ENCODE peak calls at places on chromosomes 13 and 19, in six cellular contexts. P is esophagus muscularis mucosa, B is K562, T is transverse colon, G is GM23338, V is SK-N-SH. Q is an unnamed sample.

GRCh38 chr13:35190241-35190640 is 248.2 kb downstream of the NBEA start:
- DNase-seq in V (no peak), P (no peak), G (no peak), B (no peak), T (no peak), Q (no peak)

GRCh38 chr13:48626077-48626449 is 27.7 kb upstream of the CYSLTR2 start:
- DNase-seq in B (no peak), T (no peak), V (no peak), P (peak), G (no peak), Q (no peak)

GRCh38 chr19:47663911-47664771 is 49.1 kb upstream of the EHD2 start:
- DNase-seq in B (peak), T (peak), G (no peak), P (peak), V (no peak), Q (no peak)

GRCh38 chr19:50417138-50417849 is 1.4 kb upstream of the SPIB start:
- DNase-seq in G (peak), V (no peak), P (no peak), T (peak), B (no peak), Q (no peak)

GRCh38 chr19:8663920-8664670 is 33.7 kb downstream of the NFILZ start:
- DNase-seq in V (no peak), G (peak), B (no peak), T (no peak), P (no peak), Q (no peak)

GRCh38 chr19:33301011-33301899 is 1.1 kb downstream of the CEBPA start:
- DNase-seq in B (no peak), G (peak), P (no peak), T (peak), V (peak), Q (no peak)

GRCh38 chr13:40152145-40152544 is 496.7 kb downstream of the COG6 start:
- DNase-seq in G (no peak), B (peak), P (no peak), V (no peak), T (no peak), Q (no peak)

GRCh38 chr19:44260695-44261446 is 1.2 kb downstream of the ZNF233 start:
- DNase-seq in V (no peak), B (no peak), G (no peak), P (no peak), T (no peak), Q (no peak)

GRCh38 chr13:98467263-98467985 is 109.5 kb downstream of the STK24 start:
- DNase-seq in G (no peak), B (no peak), T (no peak), P (no peak), V (no peak), Q (no peak)

DNA sequence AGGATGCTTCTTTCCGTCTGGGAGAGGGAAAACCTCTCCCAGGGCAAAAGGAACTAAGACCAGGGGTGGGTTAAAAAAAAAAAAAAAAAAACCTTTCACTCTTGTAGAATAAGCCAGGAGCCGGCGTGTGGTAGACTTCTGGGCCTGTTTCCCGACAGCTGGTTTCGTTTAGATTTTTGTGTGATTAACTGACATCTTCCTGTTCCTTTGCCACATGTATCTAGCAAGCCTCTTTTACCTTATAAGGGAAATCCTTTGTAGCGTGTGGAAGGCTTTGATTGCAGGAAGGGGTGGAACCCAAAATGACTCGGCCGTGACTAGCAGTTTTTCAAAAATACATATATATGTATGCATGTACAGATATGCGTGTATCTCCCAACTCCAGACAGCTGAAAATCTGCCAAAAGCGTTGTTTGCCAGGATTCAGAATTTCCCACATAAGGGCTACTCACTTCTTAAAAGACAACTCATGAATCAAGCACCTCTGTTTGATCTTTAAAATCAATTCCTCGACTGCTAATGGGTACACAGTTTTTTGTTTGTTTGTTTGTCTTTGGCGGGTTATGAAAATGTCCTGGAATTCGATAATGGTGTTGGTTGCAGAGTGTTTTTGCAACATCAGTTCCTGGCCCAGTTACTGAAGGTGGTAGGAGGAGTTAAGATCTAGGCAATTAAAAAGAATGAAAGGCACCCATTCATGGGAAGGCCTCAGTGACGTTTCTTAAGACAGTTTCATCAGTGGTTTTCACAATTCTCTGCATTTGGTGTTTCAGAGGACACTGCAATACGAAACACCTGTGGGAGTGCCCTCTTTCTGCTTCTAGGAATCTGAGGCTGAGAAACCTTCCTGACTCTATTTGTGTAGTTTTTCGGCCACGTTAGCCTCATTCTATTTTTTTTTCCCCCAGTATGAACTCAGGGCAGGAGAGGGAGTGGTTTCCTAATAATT is 2.7 kb downstream of the TPM4 start:
- DNase-seq in T (peak), G (peak), P (peak), B (peak), V (peak), Q (peak)
- TF ChIP-seq POLR2AphosphoS5 in T (peak), G (no peak), P (peak), B (peak), V (peak), Q (no peak)

GRCh38 chr19:867855-868457 is 8.5 kb downstream of the CFD start:
- DNase-seq in T (no peak), P (no peak), V (no peak), B (no peak), G (no peak), Q (no peak)

GRCh38 chr19:870963-871401 is 11.5 kb downstream of the CFD start:
- DNase-seq in T (no peak), B (no peak), G (no peak), V (peak), P (no peak), Q (no peak)

GRCh38 chr19:868458-869244 is 9.2 kb downstream of the CFD start:
- DNase-seq in V (no peak), P (no peak), T (no peak), G (no peak), B (no peak), Q (no peak)

GRCh38 chr19:870314-870713 is 10.8 kb downstream of the CFD start:
- DNase-seq in P (no peak), G (no peak), T (no peak), B (no peak), V (no peak), Q (no peak)

DNA sequence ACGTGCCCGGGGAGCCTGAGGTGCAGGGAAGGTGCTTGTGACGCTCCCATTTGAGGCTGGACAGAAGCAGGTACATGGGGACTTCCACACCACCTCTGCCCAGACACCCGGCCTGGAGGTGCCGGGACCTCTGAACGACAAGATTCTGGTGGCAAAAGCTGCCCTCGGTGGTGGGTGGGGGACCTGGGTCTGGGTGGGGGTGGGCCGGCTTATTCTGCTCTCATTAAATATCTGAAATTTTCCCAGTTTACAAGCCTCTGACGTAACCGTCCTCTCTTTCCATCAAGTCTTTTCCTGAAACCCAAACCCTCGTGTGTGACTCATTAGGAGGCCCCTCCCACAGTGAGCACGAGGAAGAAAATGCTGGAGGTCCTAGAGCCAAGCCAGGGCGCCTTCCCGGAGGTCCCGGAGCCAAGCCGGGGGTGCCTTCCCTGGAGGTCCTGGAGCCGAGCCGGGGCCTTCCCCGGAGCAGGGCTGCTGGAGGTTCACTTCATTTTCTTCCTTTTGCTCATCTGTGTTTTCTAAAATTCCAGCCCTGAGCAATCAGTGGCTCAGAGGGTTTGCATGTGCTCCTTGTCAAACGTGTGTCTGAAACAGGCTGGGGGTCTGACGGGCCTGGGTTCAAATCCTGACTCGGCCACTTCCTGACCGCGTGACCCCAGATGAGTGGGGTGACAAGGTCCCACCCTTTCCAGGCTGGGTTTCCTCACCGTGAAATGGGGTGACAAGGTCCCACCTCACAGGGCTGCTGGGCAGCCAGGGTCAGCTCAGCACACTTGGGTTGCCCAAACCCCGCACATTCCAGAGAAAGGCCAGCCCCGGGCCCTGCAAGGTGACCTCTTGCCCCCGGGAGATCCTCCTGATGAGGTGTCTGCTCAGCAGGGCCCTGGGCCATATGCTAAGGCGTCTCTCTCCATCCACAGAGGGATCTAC is 10.0 kb downstream of the CFD start:
- DNase-seq in G (no peak), V (no peak), T (peak), P (peak), B (no peak), Q (peak)
- H3K27ac ChIP-seq in G (no peak), V (peak), T (peak), P (peak), B (peak), Q (peak)

GRCh38 chr19:939439-939838 is 13.6 kb downstream of the ARID3A start:
- DNase-seq in B (no peak), T (no peak), V (no peak), P (no peak), G (no peak), Q (no peak)

GRCh38 chr19:941292-942132 is 15.7 kb downstream of the ARID3A start:
- DNase-seq in P (no peak), G (no peak), T (no peak), B (no peak), V (no peak), Q (no peak)

GRCh38 chr19:939922-940321 is 14.1 kb downstream of the ARID3A start:
- DNase-seq in T (no peak), B (no peak), V (no peak), P (no peak), G (no peak), Q (no peak)

GRCh38 chr19:942133-942645 is 16.4 kb downstream of the ARID3A start:
- DNase-seq in B (no peak), P (no peak), G (no peak), V (no peak), T (no peak), Q (no peak)

DNA sequence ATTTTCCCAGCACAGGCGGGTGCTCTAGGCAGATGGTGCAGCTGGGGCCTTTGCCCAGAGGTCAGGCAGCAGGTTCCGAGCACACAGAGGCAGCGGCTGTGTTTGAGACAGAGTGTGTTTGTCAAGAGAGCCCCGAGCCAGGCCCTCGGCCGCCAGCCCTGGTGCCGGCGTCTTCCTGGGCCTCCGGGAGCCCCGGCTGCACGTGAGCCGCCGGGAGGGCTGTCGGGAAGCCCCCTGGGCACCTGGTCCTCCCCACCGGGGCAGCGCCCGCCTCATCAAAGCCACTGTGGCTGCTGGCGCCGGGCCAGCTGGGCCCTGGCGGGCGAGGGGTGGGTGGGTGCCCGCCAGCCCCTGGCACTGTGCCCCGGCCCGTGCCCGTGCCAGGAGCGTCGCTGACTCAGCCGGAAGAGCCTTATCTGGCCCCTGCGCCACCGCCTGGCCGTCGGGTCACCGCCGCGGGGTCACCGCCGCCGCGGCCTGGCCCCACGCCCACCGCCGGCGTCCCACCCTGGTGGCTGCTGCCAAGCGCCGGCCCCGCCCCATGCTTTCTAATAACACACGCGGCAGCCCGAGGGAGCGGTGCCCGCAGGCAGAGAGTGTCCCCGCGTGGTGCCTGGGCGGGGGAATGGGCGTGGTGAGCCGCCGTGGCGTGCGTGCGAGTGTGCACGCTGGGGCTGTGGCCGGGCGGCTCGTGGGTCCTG is 14.9 kb downstream of the ARID3A start:
- DNase-seq in P (no peak), B (no peak), V (peak), T (peak), G (no peak), Q (no peak)
- TF ChIP-seq POLR2AphosphoS5 in P (no peak), B (no peak), V (peak), T (peak), G (no peak), Q (no peak)

GRCh38 chr19:42409477-42409876 is 17.7 kb downstream of the LIPE start:
- DNase-seq in P (no peak), T (no peak), B (no peak), G (no peak), V (peak), Q (no peak)

GRCh38 chr19:42412223-42412622 is 15.0 kb downstream of the LIPE start:
- DNase-seq in P (no peak), T (peak), V (peak), G (peak), B (no peak), Q (no peak)

GRCh38 chr19:42411581-42412178 is 15.5 kb downstream of the LIPE start:
- DNase-seq in G (no peak), T (no peak), P (no peak), V (no peak), B (no peak), Q (no peak)

GRCh38 chr19:42410371-42410770 is 16.8 kb downstream of the LIPE start:
- DNase-seq in B (no peak), G (no peak), P (no peak), T (no peak), V (no peak), Q (no peak)

DNA sequence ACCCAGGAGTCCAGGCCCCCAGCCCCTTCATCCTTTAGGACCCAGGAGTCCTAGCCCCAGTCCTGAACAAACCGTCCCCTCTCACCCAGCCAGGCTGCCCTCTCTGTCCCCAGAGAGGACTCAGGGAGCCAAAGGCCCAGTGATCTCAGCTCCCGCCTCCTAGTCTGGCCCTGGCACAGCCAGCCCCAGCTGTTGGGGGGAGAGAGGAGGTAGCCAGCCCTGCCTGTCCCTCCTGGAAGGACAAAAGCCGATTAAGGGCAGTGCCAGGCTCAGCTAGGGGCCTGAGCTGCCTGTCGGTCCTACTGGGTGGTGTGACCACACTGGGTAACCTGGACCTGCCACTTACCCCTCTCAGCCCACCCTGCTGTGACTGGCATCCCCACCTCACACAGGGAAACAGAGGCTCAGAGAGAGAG is 14.5 kb downstream of the LIPE start:
- DNase-seq in G (no peak), B (no peak), V (peak), T (no peak), P (no peak), Q (no peak)
- H3K27ac ChIP-seq in G (no peak), B (no peak), V (no peak), T (no peak), P (no peak), Q (no peak)

DNA sequence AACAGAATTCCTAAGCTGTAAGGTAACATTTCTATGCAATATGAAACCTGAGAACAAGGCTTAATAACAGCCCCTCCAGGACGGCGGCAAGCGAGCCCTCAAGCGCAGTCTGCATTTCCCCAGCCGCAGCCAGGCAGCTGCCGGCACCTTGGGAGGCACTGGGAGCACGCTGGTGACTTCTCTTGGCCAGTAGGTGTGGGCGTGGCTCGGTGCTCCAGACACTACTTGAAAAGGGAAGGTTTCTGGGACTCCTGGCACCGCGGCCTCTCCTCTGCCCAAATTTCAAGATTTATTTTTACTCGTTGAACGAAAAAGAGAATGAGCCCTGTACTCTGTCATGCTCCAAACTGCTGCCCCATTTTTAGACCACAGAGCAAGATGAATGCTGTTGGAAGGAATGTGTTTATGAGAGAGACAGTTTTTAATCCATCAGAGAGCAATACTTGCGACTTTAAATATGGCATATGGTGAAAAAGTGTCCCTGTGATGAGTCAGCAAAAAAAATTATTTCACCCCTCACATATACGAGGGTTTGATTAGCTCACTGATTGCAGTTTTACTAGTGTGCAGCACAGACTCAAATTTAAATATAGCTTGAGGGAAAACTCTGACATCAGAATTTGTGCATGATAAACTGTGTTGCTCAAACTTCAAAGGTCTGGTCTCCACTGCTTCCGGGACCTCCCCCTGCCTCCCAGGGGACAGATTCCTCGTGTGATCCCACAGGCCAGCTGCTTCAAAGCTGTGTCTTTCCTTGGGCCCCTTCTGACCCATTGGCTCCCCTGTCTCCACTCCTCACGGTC is 81.3 kb downstream of the COL4A2 start:
- DNase-seq in V (peak), T (peak), B (no peak), P (no peak), G (peak), Q (peak)
- TF ChIP-seq POLR2AphosphoS5 in V (no peak), T (peak), B (no peak), P (peak), G (no peak), Q (peak)

GRCh38 chr13:29049524-29049923 is 229.4 kb downstream of the MTUS2 start:
- DNase-seq in B (no peak), G (no peak), P (no peak), V (no peak), T (no peak), Q (no peak)

DNA sequence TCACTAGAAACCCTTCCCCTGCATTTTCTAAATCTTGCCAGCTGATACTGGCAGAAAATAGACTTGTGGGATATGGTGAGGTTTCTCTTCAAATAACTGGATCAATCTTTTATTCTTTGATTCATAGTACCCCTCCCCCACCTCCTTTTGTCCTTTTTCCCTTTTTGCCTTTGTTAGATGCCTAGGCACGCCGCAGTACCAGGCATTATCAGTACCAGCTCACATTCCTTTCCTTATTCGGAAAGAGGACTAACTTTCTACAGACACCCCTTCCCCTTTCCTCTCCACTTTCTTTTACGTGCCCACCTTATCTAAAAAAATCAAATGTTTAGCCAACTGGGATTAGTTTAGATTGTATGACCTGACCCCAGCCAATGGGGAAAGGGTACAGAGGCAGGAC is 226.4 kb downstream of the MTUS2 start:
- DNase-seq in G (peak), T (no peak), B (no peak), P (no peak), V (no peak), Q (no peak)
- H3K27ac ChIP-seq in G (no peak), T (no peak), B (no peak), P (no peak), V (no peak), Q (no peak)

GRCh38 chr19:2228157-2229030 is 7.7 kb downstream of the PLEKHJ1 start:
- DNase-seq in V (no peak), G (no peak), B (no peak), P (no peak), T (no peak), Q (no peak)

GRCh38 chr19:2226051-2226839 is 9.9 kb downstream of the PLEKHJ1 start:
- DNase-seq in G (no peak), V (no peak), B (no peak), P (no peak), T (no peak), Q (no peak)

GRCh38 chr19:2227415-2228156 is 8.5 kb downstream of the PLEKHJ1 start:
- DNase-seq in T (peak), P (no peak), G (peak), V (no peak), B (no peak), Q (no peak)

GRCh38 chr19:2225415-2226050 is 10.6 kb downstream of the PLEKHJ1 start:
- DNase-seq in P (no peak), V (no peak), B (no peak), G (no peak), T (no peak), Q (no peak)

GRCh38 chr19:2226840-2227360 is 9.2 kb downstream of the PLEKHJ1 start:
- DNase-seq in T (no peak), B (no peak), V (no peak), G (no peak), P (no peak), Q (no peak)
- TF ChIP-seq POLR2AphosphoS5 in T (no peak), B (no peak), V (no peak), G (no peak), P (no peak), Q (no peak)

GRCh38 chr13:27440408-27440807 is 10.0 kb downstream of the MTIF3 start:
- DNase-seq in P (no peak), G (no peak), T (no peak), B (no peak), V (no peak), Q (no peak)
- H3K27ac ChIP-seq in P (no peak), G (peak), T (no peak), B (no peak), V (no peak), Q (no peak)

Q was measured in SK-N-MC.